ENCODE peak calls at places on chromosomes 3 and 15, in five cellular contexts. G is right lobe of liver, I is ovary, B is heart left ventricle, W is endothelial cell of umbilical vein. L is an unnamed sample.
A peak's percentile ranks its signal among the peaks of the same experiment; 100 is the strongest.

GRCh38 chr15:51982013-51982769 is 10.6 kb upstream of the LEO1 start:
- DNase-seq in G (no peak), B (no peak), I (no peak), W (peak; percentile 94), L (no peak)

GRCh38 chr3:23949784-23950183 is 4.7 kb downstream of the NR1D2 start:
- DNase-seq in W (peak; percentile 26), I (peak; percentile 51), G (peak; percentile 52), B (no peak), L (no peak)

GRCh38 chr15:70197318-70197944 is 99.7 kb upstream of the TLE3 start:
- DNase-seq in W (no peak), G (no peak), B (no peak), I (no peak), L (no peak)

GRCh38 chr3:73624363-73625123 is at the start of gene PDZRN3:
- DNase-seq in B (peak; percentile 81), W (peak; percentile 15), I (peak; percentile 86), G (peak; percentile 47), L (peak; percentile 31)

GRCh38 chr15:89088605-89089315 is 504 bp downstream of the ABHD2 start:
- DNase-seq in I (peak; percentile 70), G (peak; percentile 70), W (peak; percentile 21), B (peak; percentile 76), L (no peak)

GRCh38 chr3:31472479-31473390 is 60.0 kb upstream of the STT3B start:
- DNase-seq in B (no peak), G (no peak), W (no peak), I (no peak), L (no peak)

GRCh38 chr3:131381445-131382291 is at the start of gene NUDT16:
- DNase-seq in W (peak; percentile 99), I (peak; percentile 100), B (peak; percentile 100), G (peak; percentile 100), L (peak; percentile 100)

GRCh38 chr3:170346481-170347125 is 10.9 kb upstream of the SKIL start:
- DNase-seq in W (no peak), I (no peak), B (no peak), G (no peak), L (no peak)

GRCh38 chr3:63519426-63519825 is 133.0 kb upstream of the SNTN start:
- DNase-seq in I (no peak), G (no peak), W (no peak), B (no peak), L (no peak)

GRCh38 chr3:20043398-20043797 is 3.2 kb downstream of the KAT2B start:
- DNase-seq in W (peak; percentile 64), G (peak; percentile 95), I (peak; percentile 78), B (peak; percentile 87), L (peak; percentile 85)

GRCh38 chr3:133206921-133207320 is 168.7 kb downstream of the TMEM108 start:
- DNase-seq in W (no peak), I (no peak), G (no peak), B (no peak), L (no peak)

GRCh38 chr15:73389971-73390544 is 21.3 kb upstream of the HCN4 start:
- DNase-seq in I (no peak), B (no peak), W (no peak), G (no peak), L (no peak)

GRCh38 chr3:72458365-72458764 is 389.9 kb downstream of the SHQ1 start:
- DNase-seq in W (no peak), B (no peak), I (no peak), G (no peak), L (no peak)

GRCh38 chr3:113205481-113205880 is 5.9 kb upstream of the BOC start:
- DNase-seq in B (no peak), W (no peak), I (no peak), G (no peak), L (no peak)

GRCh38 chr3:21747376-21747775 is 3.6 kb downstream of the ZNF385D start:
- DNase-seq in W (no peak), B (no peak), G (no peak), I (no peak), L (no peak)

GRCh38 chr3:45868213-45868612 is 18.1 kb upstream of the CCR9 start:
- DNase-seq in W (no peak), G (no peak), I (no peak), B (no peak), L (no peak)

GRCh38 chr15:39242345-39242744 is 338.5 kb upstream of the THBS1 start:
- DNase-seq in B (no peak), W (no peak), G (no peak), I (no peak), L (peak; percentile 24)

GRCh38 chr3:196202516-196202970 is 8.7 kb downstream of the ZDHHC19 start:
- DNase-seq in I (no peak), G (no peak), B (peak; percentile 76), W (no peak), L (no peak)

GRCh38 chr3:44584646-44585501 is at the start of gene ZNF660:
- DNase-seq in G (peak; percentile 46), B (peak; percentile 76), W (peak; percentile 55), I (peak; percentile 66), L (peak; percentile 88)

GRCh38 chr3:61449327-61450040 is 111.9 kb upstream of the PTPRG start:
- DNase-seq in B (no peak), I (no peak), W (no peak), G (no peak), L (no peak)

GRCh38 chr3:123067689-123068226 is 933 bp downstream of the PDIA5 start:
- DNase-seq in I (no peak), B (no peak), G (no peak), W (peak; percentile 31), L (peak; percentile 79)

GRCh38 chr3:99666201-99666600 is 27.8 kb downstream of the COL8A1 start:
- DNase-seq in W (no peak), I (no peak), B (no peak), G (no peak), L (no peak)

GRCh38 chr3:53493997-53494791 is at the start of gene CACNA1D:
- DNase-seq in B (no peak), G (no peak), W (no peak), I (peak; percentile 25), L (no peak)

GRCh38 chr3:43246956-43247355 is 39.4 kb upstream of the SNRK start:
- DNase-seq in W (peak; percentile 97), I (no peak), G (no peak), B (no peak), L (no peak)

GRCh38 chr3:128226186-128226725 is 73.0 kb downstream of the EEFSEC start:
- DNase-seq in I (no peak), W (no peak), G (no peak), B (no peak), L (no peak)

GRCh38 chr15:65730560-65731172 is 61.4 kb downstream of the DENND4A start:
- DNase-seq in G (no peak), I (no peak), W (peak; percentile 10), B (no peak), L (no peak)

GRCh38 chr3:112774293-112774926 is 72.3 kb downstream of the CD200R1L start:
- DNase-seq in G (no peak), W (peak; percentile 28), B (no peak), I (no peak), L (no peak)

GRCh38 chr3:3053974-3054373 is 56.2 kb downstream of the IL5RA start:
- DNase-seq in B (no peak), I (no peak), W (no peak), G (no peak), L (no peak)

GRCh38 chr3:30964612-30965011 is 70.2 kb upstream of the GADL1 start:
- DNase-seq in W (no peak), I (no peak), G (no peak), B (no peak), L (no peak)

GRCh38 chr3:57007513-57008415 is 52.7 kb upstream of the SPATA12 start:
- DNase-seq in B (no peak), W (peak; percentile 77), I (peak; percentile 80), G (no peak), L (peak; percentile 83)

GRCh38 chr3:156725706-156726105 is 51.3 kb downstream of the TIPARP start:
- DNase-seq in G (no peak), I (no peak), W (no peak), B (no peak), L (no peak)

GRCh38 chr3:45178131-45179023 is 32.2 kb upstream of the CDCP1 start:
- DNase-seq in W (no peak), B (no peak), I (no peak), G (no peak), L (peak; percentile 81)

GRCh38 chr3:29140706-29141105 is 140.2 kb upstream of the RBMS3 start:
- DNase-seq in G (no peak), W (peak; percentile 12), I (no peak), B (no peak), L (no peak)

GRCh38 chr3:94374439-94375161 is 311.7 kb downstream of the NSUN3 start:
- DNase-seq in B (no peak), I (no peak), W (no peak), G (no peak), L (no peak)

GRCh38 chr3:124492824-124493223 is 237.4 kb upstream of the UMPS start:
- DNase-seq in W (peak; percentile 35), B (no peak), G (peak; percentile 77), I (no peak), L (peak; percentile 23)

GRCh38 chr15:64571857-64572291 is 111.5 kb downstream of the ZNF609 start:
- DNase-seq in W (peak; percentile 57), B (no peak), G (no peak), I (no peak), L (no peak)

GRCh38 chr15:88525418-88525817 is 21.1 kb downstream of the DET1 start:
- DNase-seq in I (no peak), B (no peak), G (no peak), W (no peak), L (no peak)

GRCh38 chr3:129867506-129868124 is 25.9 kb downstream of the TMCC1 start:
- DNase-seq in B (no peak), W (no peak), I (no peak), G (no peak), L (no peak)

GRCh38 chr3:50340404-50341329 is at the start of gene RASSF1:
- DNase-seq in G (peak; percentile 68), I (peak; percentile 69), W (no peak), B (peak; percentile 90), L (peak; percentile 81)
- TF ChIP-seq POLR2A in G (peak; percentile 60), I (peak; percentile 53), W (peak; percentile 41), B (peak; percentile 30), L (no peak)

GRCh38 chr15:68332266-68332665 is 54.7 kb downstream of the FEM1B start:
- DNase-seq in G (no peak), I (no peak), W (no peak), B (no peak), L (no peak)

GRCh38 chr15:68333775-68334470 is 56.4 kb downstream of the FEM1B start:
- DNase-seq in I (no peak), W (no peak), B (peak; percentile 81), G (no peak), L (no peak)

GRCh38 chr15:68328485-68328884 is 50.9 kb downstream of the FEM1B start:
- DNase-seq in W (no peak), G (no peak), I (no peak), B (no peak), L (no peak)

GRCh38 chr15:68330911-68331310 is 53.4 kb downstream of the FEM1B start:
- DNase-seq in W (no peak), I (no peak), B (no peak), G (no peak), L (no peak)

GRCh38 chr15:68330461-68330860 is 52.9 kb downstream of the FEM1B start:
- DNase-seq in B (no peak), W (no peak), I (no peak), G (no peak), L (no peak)
- H3K4me3 ChIP-seq in B (no peak overlapping the region), W (no peak overlapping the region), I (no peak overlapping the region), G (no peak overlapping the region), L (no peak overlapping the region)

GRCh38 chr15:42157981-42158765 is 1.7 kb upstream of the PLA2G4F start:
- DNase-seq in W (no peak), B (no peak), G (peak; percentile 27), I (no peak), L (peak; percentile 53)
- TF ChIP-seq POLR2A in W (no peak), B (no peak), G (no peak), I (no peak), L (no peak)

GRCh38 chr15:100016632-100017031 is 283.4 kb upstream of the LYSMD4 start:
- DNase-seq in B (no peak), W (no peak), G (no peak), I (no peak), L (no peak)
- H3K4me3 ChIP-seq in B (no peak overlapping the region), W (no peak overlapping the region), G (no peak overlapping the region), I (no peak overlapping the region), L (no peak overlapping the region)